ENCODE peak calls at places on chromosomes 11 and 22, in five cellular contexts. One of them, this sample, is unnamed.
A peak's percentile ranks its signal among the peaks of the same experiment; 100 is the strongest.

GRCh38 chr11:7454854-7455253 is 30.5 kb upstream of the OLFML1 start:
- DNase-seq in tibial nerve: no peak
- DNase-seq in psoas muscle: no peak
- DNase-seq in left ventricle myocardium inferior: no peak
- DNase-seq in RWPE1: no peak
- DNase-seq in this sample: no peak

GRCh38 chr11:19777342-19778102 is 64.9 kb downstream of the NAV2 start:
- DNase-seq in left ventricle myocardium inferior: no peak
- DNase-seq in psoas muscle: no peak
- DNase-seq in tibial nerve: no peak
- DNase-seq in RWPE1: peak; percentile 79
- DNase-seq in this sample: no peak

GRCh38 chr11:76621866-76622265 is 48.7 kb downstream of the LRRC32 start:
- DNase-seq in RWPE1: no peak
- DNase-seq in left ventricle myocardium inferior: no peak
- DNase-seq in psoas muscle: no peak
- DNase-seq in tibial nerve: no peak
- DNase-seq in this sample: no peak

GRCh38 chr11:31236052-31236652 is 133.4 kb downstream of the DCDC1 start:
- DNase-seq in RWPE1: peak; percentile 20
- DNase-seq in tibial nerve: no peak
- DNase-seq in left ventricle myocardium inferior: no peak
- DNase-seq in psoas muscle: no peak
- DNase-seq in this sample: no peak

GRCh38 chr22:49262167-49262566 is 565.5 kb downstream of the BRD1 start:
- DNase-seq in RWPE1: no peak
- DNase-seq in psoas muscle: no peak
- DNase-seq in tibial nerve: no peak
- DNase-seq in left ventricle myocardium inferior: no peak
- DNase-seq in this sample: no peak

GRCh38 chr11:2585566-2586090 is 114.2 kb downstream of the KCNQ1OT1 start:
- DNase-seq in RWPE1: no peak
- DNase-seq in tibial nerve: no peak
- DNase-seq in left ventricle myocardium inferior: no peak
- DNase-seq in psoas muscle: no peak
- DNase-seq in this sample: no peak

GRCh38 chr22:18994780-18995711 is 59.0 kb upstream of the PRODH start:
- DNase-seq in RWPE1: no peak
- DNase-seq in tibial nerve: no peak
- DNase-seq in psoas muscle: no peak
- DNase-seq in left ventricle myocardium inferior: no peak
- DNase-seq in this sample: no peak

GRCh38 chr22:47588583-47588970 is 826.1 kb downstream of the TBC1D22A start:
- DNase-seq in tibial nerve: no peak
- DNase-seq in left ventricle myocardium inferior: no peak
- DNase-seq in psoas muscle: no peak
- DNase-seq in RWPE1: no peak
- DNase-seq in this sample: no peak

GRCh38 chr11:57180141-57180561 is 1.6 kb upstream of the LRRC55 start:
- DNase-seq in left ventricle myocardium inferior: no peak
- DNase-seq in tibial nerve: no peak
- DNase-seq in psoas muscle: no peak
- DNase-seq in RWPE1: no peak
- DNase-seq in this sample: no peak

GRCh38 chr11:109864834-109865557 is 228.2 kb upstream of the ZC3H12C start:
- DNase-seq in RWPE1: no peak
- DNase-seq in psoas muscle: no peak
- DNase-seq in left ventricle myocardium inferior: no peak
- DNase-seq in tibial nerve: no peak
- DNase-seq in this sample: no peak

DNA sequence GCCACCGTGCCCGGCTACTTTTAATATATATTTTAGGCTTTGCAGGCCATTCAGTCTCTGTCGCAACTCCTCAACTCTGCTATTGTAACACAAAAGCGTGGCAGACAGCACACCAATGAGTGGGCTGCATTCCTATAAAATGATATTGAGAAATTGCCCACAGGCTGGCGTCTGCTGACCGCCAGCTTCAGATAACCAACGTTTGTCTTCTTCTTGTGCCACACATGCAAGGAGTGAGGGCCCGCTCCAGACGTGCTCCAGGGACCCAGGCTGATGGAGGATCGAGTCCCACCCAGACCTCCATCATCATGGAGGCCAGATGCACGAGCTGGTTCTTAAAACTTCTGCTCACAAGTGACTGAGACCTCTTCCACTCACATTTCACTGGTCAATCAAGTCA is 35.4 kb upstream of the LINC01488 start:
- DNase-seq in psoas muscle: peak; percentile 23
- DNase-seq in tibial nerve: no peak
- DNase-seq in left ventricle myocardium inferior: no peak
- DNase-seq in RWPE1: no peak
- DNase-seq in this sample: no peak
- H3K27ac ChIP-seq in psoas muscle: no peak overlapping the region
- H3K27ac ChIP-seq in tibial nerve: no peak overlapping the region
- H3K27ac ChIP-seq in left ventricle myocardium inferior: peak overlapping the region; percentile 96
- H3K27ac ChIP-seq in RWPE1: peak overlapping the region; percentile 68
- H3K27ac ChIP-seq in this sample: no peak overlapping the region

GRCh38 chr11:86145439-86146156 is 76.7 kb upstream of the PICALM start:
- DNase-seq in tibial nerve: no peak
- DNase-seq in RWPE1: no peak
- DNase-seq in left ventricle myocardium inferior: no peak
- DNase-seq in psoas muscle: no peak
- DNase-seq in this sample: no peak
- H3K27ac ChIP-seq in tibial nerve: no peak overlapping the region
- H3K27ac ChIP-seq in RWPE1: no peak overlapping the region
- H3K27ac ChIP-seq in left ventricle myocardium inferior: no peak overlapping the region
- H3K27ac ChIP-seq in psoas muscle: no peak overlapping the region
- H3K27ac ChIP-seq in this sample: no peak overlapping the region

GRCh38 chr11:131615611-131616010 is 245.2 kb downstream of the NTM start:
- DNase-seq in psoas muscle: no peak
- DNase-seq in RWPE1: no peak
- DNase-seq in left ventricle myocardium inferior: no peak
- DNase-seq in tibial nerve: no peak
- DNase-seq in this sample: no peak
- H3K27ac ChIP-seq in psoas muscle: no peak overlapping the region
- H3K27ac ChIP-seq in RWPE1: no peak overlapping the region
- H3K27ac ChIP-seq in left ventricle myocardium inferior: no peak overlapping the region
- H3K27ac ChIP-seq in tibial nerve: no peak overlapping the region
- H3K27ac ChIP-seq in this sample: no peak overlapping the region

DNA sequence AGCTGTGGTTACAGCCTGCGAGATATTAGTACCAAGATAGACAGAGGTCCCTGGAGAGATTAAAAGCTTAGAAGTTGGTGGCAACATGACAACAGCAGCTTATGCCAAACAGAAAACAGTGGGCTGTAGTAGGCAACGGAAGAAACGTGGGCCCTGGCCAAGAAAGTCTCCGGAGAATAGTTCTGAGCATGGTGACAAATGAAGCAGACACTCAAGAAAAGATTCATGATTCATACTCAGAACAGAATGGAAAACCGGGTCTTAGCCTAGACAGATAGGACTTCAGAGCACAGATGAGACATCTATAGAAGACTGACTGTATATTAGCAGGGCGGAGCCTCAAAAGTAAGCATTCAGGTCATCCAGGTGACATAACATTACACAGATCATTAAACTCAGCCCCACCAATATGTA is 727.4 kb downstream of the ETS1 start:
- DNase-seq in RWPE1: no peak
- DNase-seq in left ventricle myocardium inferior: no peak
- DNase-seq in tibial nerve: no peak
- DNase-seq in psoas muscle: no peak
- DNase-seq in this sample: no peak
- H3K27ac ChIP-seq in RWPE1: no peak overlapping the region
- H3K27ac ChIP-seq in left ventricle myocardium inferior: no peak overlapping the region
- H3K27ac ChIP-seq in tibial nerve: no peak overlapping the region
- H3K27ac ChIP-seq in psoas muscle: no peak overlapping the region
- H3K27ac ChIP-seq in this sample: no peak overlapping the region

DNA sequence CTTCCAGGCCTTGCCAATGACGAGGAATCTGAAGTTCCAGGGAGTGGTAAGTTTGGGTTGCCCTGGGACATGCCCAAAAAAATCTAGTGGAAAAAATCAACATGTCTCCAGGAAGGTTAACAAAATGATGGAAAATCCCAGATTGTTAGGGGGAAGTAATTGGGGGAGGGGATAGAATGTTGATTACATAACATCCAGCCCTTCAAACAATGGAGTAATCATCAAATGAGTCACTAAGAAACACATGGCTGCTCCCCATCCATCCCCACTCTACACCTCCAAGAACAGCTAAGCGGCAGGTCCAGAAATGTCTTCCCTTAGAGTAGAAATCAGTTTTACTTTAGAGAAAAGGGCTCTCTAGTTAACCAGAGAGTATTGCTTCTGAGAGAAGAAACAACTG is 94.9 kb downstream of the ETS1 start:
- DNase-seq in tibial nerve: no peak
- DNase-seq in left ventricle myocardium inferior: no peak
- DNase-seq in psoas muscle: no peak
- DNase-seq in RWPE1: peak; percentile 39
- DNase-seq in this sample: no peak
- H3K27ac ChIP-seq in tibial nerve: peak overlapping the region; percentile 63
- H3K27ac ChIP-seq in left ventricle myocardium inferior: peak overlapping the region; percentile 97
- H3K27ac ChIP-seq in psoas muscle: peak overlapping the region; percentile 39
- H3K27ac ChIP-seq in RWPE1: no peak overlapping the region
- H3K27ac ChIP-seq in this sample: peak overlapping the region; percentile 93

GRCh38 chr11:12900496-12900895 is 108.6 kb upstream of the RASSF10 start:
- DNase-seq in left ventricle myocardium inferior: no peak
- DNase-seq in tibial nerve: no peak
- DNase-seq in psoas muscle: no peak
- DNase-seq in RWPE1: peak; percentile 86
- DNase-seq in this sample: no peak

GRCh38 chr11:12893787-12894672 is 115.1 kb upstream of the RASSF10 start:
- DNase-seq in tibial nerve: peak; percentile 62
- DNase-seq in left ventricle myocardium inferior: peak; percentile 54
- DNase-seq in RWPE1: peak; percentile 60
- DNase-seq in psoas muscle: peak; percentile 76
- DNase-seq in this sample: peak; percentile 26

GRCh38 chr11:12897390-12897789 is 111.7 kb upstream of the RASSF10 start:
- DNase-seq in left ventricle myocardium inferior: peak; percentile 31
- DNase-seq in RWPE1: no peak
- DNase-seq in tibial nerve: no peak
- DNase-seq in psoas muscle: peak; percentile 76
- DNase-seq in this sample: no peak

GRCh38 chr11:12901272-12901671 is 107.8 kb upstream of the RASSF10 start:
- DNase-seq in psoas muscle: no peak
- DNase-seq in RWPE1: no peak
- DNase-seq in tibial nerve: no peak
- DNase-seq in left ventricle myocardium inferior: no peak
- DNase-seq in this sample: no peak

DNA sequence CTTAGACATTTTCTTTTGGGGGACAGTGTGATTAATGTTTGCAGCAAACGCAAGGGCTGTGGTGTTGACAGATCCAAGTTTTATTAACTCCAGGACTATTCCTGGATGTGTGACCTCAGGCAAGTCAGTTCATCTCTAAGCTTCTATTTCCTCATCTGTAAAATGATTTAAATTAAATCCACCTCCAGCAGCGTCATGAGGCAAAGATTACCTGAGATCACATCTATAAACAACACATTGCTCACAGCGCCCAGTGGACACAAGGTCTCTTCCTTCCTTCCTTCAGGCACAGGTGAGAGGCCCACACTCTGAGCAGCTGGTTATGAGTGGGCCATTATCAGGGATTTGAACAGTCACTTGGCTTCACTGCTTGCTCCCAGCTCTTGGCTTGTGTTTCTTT is 111.2 kb upstream of the RASSF10 start:
- DNase-seq in RWPE1: no peak
- DNase-seq in tibial nerve: no peak
- DNase-seq in psoas muscle: peak; percentile 72
- DNase-seq in left ventricle myocardium inferior: no peak
- DNase-seq in this sample: no peak
- H3K27ac ChIP-seq in RWPE1: no peak overlapping the region
- H3K27ac ChIP-seq in tibial nerve: no peak overlapping the region
- H3K27ac ChIP-seq in psoas muscle: peak overlapping the region; percentile 93
- H3K27ac ChIP-seq in left ventricle myocardium inferior: peak overlapping the region; percentile 86
- H3K27ac ChIP-seq in this sample: no peak overlapping the region

This sample was measured in CD4-positive, alpha-beta T cell.